ENCODE peak calls at places on chromosomes 2 and 18, in seven cellular contexts. B, X, D, U, V, L and E are unnamed samples. For H3K9me3, the result is how much of the 10 kb centered on the place peaks cover.

GRCh38 chr2:215504547-215504946 is 68.7 kb upstream of the FN1 start:
- DNase-seq in B (peak), X (no peak), D (peak), U (no peak), V (no peak), L (no peak), E (no peak)

GRCh38 chr2:989766-990467 is 39.3 kb downstream of the SNTG2 start:
- DNase-seq in B (no peak), X (no peak), D (no peak), U (no peak), V (no peak), L (no peak), E (no peak)

GRCh38 chr2:134462791-134463725 is 209.2 kb downstream of the MGAT5 start:
- DNase-seq in B (no peak), X (no peak), D (no peak), U (no peak), V (no peak), L (no peak), E (no peak)

GRCh38 chr2:171325886-171326585 is 107.8 kb downstream of the METTL8 start:
- DNase-seq in B (no peak), X (no peak), D (no peak), U (no peak), V (no peak), L (no peak), E (no peak)

GRCh38 chr2:216539791-216540241 is 41.2 kb downstream of the RPL37A start:
- DNase-seq in B (no peak), X (peak), D (peak), U (no peak), V (no peak), L (no peak), E (peak)

GRCh38 chr2:159960413-159960812 is 102.0 kb downstream of the PLA2R1 start:
- DNase-seq in B (peak), X (no peak), D (peak), U (peak), V (no peak), L (no peak), E (no peak)

GRCh38 chr2:99278793-99279291 is 22.2 kb downstream of the LYG1 start:
- DNase-seq in B (peak), X (no peak), D (peak), U (no peak), V (no peak), L (no peak), E (no peak)

GRCh38 chr18:64275593-64276309 is 126.9 kb upstream of the LINC00305 start:
- DNase-seq in B (no peak), X (no peak), D (no peak), U (no peak), V (no peak), L (no peak), E (no peak)

GRCh38 chr2:105861198-105861597 is 116.5 kb downstream of the NCK2 start:
- DNase-seq in B (no peak), X (no peak), D (no peak), U (no peak), V (no peak), L (no peak), E (no peak)

GRCh38 chr2:177123048-177123447 is 89.5 kb upstream of the HNRNPA3 start:
- DNase-seq in B (no peak), X (no peak), D (no peak), U (no peak), V (no peak), L (no peak), E (no peak)

GRCh38 chr2:102186676-102187190 is at the start of gene IL1RL2:
- DNase-seq in B (peak), X (peak), D (peak), U (no peak), V (no peak), L (no peak), E (no peak)

GRCh38 chr18:78725426-78725825 is 254.2 kb upstream of the SALL3 start:
- DNase-seq in B (no peak), X (no peak), D (no peak), U (no peak), V (peak), L (no peak), E (no peak)

GRCh38 chr18:78722391-78722790 is 257.2 kb upstream of the SALL3 start:
- DNase-seq in B (no peak), X (no peak), D (no peak), U (no peak), V (no peak), L (no peak), E (no peak)

GRCh38 chr18:78722959-78723706 is 256.5 kb upstream of the SALL3 start:
- DNase-seq in B (no peak), X (no peak), D (no peak), U (no peak), V (peak), L (no peak), E (no peak)

GRCh38 chr18:78726326-78727056 is 253.1 kb upstream of the SALL3 start:
- DNase-seq in B (no peak), X (no peak), D (no peak), U (no peak), V (peak), L (no peak), E (no peak)

GRCh38 chr18:78724214-78724834 is 255.3 kb upstream of the SALL3 start:
- DNase-seq in B (no peak), X (no peak), D (no peak), U (no peak), V (peak), L (no peak), E (no peak)
- H3K9me3 ChIP-seq in B (under half), X (under half), D (under half), U (under half), V (under half), L (under half), E (under half)

GRCh38 chr2:95054016-95054415 is 28.5 kb downstream of the MAL start:
- DNase-seq in B (no peak), X (no peak), D (no peak), U (no peak), V (no peak), L (no peak), E (no peak)
- H3K9me3 ChIP-seq in B (under half), X (under half), D (under half), U (under half), V (under half), L (under half), E (under half)

DNA sequence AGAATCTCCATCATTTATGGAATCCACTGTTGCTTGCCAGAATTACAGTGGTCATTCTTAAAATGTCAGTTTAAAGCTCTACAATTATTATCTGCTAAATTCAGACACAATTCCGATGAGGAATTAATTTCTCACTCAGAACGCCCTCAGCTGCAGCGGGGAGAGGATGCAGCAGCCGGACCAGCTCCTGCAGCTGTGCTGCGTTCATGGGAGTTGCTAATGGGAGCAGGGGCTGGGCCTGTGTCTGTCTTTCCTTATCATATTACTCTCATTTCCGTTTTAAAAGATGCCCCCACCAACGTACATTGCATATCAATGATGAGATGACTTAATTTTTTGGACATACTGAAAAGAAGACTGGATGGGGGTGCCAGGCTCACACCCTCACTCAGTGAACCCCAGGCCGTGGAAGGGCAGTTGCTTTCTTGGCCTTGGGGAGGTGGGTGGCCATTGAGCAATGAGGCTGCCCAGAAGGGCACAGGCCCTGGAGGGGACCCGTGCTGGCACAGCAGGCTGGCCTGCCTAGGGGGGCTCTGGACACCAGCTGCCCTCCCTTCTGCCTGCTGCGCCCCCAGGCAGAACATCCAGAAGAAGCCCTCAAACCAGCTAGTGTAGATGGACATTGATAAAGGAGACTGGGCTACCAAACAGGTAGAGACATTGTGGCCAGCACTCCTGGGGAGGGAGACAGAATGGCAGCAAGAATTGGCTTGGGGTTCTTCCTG is 503.6 kb upstream of the MYT1L start:
- DNase-seq in B (no peak), X (no peak), D (no peak), U (no peak), V (no peak), L (no peak), E (peak)
- H3K9me3 ChIP-seq in B (under half), X (under half), D (under half), U (under half), V (under half), L (under half), E (under half)

DNA sequence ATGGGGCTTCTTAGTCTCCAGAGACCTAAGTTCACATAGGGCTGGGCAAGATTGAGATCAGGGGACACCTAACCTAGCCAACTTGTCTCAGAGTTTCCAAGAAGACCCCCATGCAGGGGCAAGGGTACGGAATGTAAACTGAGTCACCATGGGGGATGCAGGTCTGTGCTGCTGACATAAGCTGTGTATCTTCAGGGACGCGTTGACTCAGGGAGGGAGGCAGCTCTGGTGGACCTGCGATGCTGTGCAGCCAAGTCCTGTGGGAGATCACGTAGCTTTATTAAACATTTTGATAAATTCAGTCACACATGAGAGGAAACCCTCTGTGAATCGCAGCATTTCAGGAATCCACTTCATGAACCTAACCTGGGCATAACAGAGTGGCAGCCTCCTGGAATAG is 216.0 kb downstream of the ANKRD30B start:
- DNase-seq in B (no peak), X (no peak), D (no peak), U (no peak), V (no peak), L (no peak), E (no peak)
- H3K9me3 ChIP-seq in B (under half), X (under half), D (under half), U (under half), V (under half), L (under half), E (under half)

DNA sequence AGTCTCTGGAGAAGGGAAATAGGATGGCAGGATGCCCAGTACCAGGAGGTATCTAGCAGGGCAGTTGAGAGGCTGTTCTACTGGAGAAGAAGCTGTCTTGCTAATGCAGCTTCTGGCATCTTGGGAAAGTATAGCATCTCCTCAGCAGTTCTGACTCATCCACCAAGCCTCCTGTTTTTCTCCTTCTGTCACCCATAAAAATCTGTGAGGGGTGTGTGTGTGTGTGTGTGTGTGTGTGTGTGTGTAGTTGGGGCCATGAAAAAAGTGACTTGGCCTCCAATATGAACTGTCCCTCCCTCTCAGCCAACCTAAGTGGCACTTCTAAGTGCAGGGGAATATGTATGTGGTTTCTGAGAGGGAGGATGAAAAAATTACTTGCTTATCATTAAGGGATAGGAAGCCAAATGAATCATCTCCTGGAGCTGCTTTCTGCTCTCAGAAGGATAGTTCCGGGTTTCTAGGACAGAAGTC is 83.9 kb downstream of the CBLN2 start:
- DNase-seq in B (peak), X (no peak), D (peak), U (no peak), V (no peak), L (no peak), E (no peak)
- H3K9me3 ChIP-seq in B (under half), X (under half), D (under half), U (under half), V (under half), L (under half), E (under half)

DNA sequence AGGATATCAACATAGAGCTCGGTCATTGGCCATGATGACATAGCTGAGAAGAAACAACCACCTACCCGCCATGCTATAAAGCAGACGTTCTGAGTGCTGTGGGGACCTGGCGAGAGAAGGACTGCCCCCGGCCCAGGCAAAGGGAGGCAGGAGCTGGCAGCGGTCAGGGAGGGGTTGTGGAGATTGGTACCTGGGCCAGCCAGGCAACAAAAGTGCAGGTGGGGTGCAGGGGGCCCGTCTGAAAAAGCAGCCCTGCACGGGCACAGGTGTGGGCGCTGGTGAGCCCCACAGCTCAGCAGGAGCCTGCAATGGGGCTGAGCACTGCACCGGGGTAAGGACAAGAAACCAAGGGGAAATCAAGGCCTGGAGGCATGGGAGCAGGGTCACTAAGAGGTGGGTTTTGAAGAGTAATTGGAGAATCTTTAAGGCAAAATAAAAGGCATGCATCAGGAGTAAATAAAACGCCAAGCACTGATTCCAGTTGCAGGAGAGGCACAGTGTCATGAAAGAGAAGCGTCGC is 464.0 kb downstream of the EIPR1 start:
- DNase-seq in B (no peak), X (no peak), D (no peak), U (no peak), V (no peak), L (no peak), E (no peak)
- H3K9me3 ChIP-seq in B (under half), X (under half), D (under half), U (under half), V (under half), L (under half), E (under half)

DNA sequence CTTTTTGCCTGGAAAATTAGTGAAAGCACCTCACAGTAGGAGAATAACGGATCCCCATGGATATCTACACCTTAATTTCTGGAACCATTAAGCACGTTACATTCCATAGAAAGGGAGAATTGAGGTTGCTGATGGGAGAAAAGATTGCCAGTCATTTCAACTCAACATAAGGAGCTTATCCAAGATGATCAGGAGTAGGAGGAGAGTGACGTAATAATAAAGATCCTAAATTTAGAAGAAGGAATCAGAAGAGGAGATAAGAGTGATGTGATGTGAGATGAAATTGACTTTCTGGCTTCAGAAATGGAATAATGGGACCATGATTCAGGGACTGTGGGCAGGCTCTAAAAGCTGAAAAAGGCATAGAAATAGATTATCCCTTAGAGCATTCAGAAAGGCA is 1017.8 kb upstream of the CHAC2 start:
- DNase-seq in B (no peak), X (no peak), D (peak), U (no peak), V (no peak), L (no peak), E (no peak)
- H3K9me3 ChIP-seq in B (under half), X (under half), D (under half), U (under half), V (under half), L (under half), E (under half)

GRCh38 chr2:132465917-132466316 is 49.3 kb downstream of the GPR39 start:
- DNase-seq in B (no peak), X (no peak), D (peak), U (peak), V (no peak), L (no peak), E (no peak)
- H3K9me3 ChIP-seq in B (under half), X (half or more), D (under half), U (under half), V (under half), L (under half), E (under half)